ENCODE peak calls at places on chromosomes 4 and X, in eight cellular contexts. G is type B pancreatic cell, Z is Peyer's patch, L is OCI-LY7, F is esophagus squamous epithelium, N is fibroblast of lung, I is choroid plexus epithelial cell, X is upper lobe of right lung. C is an unnamed sample.

GRCh38 chrX:39874202-39874816 is 223.4 kb downstream of the BCOR start:
- DNase-seq in X (no peak), F (no peak), L (no peak), I (no peak), Z (no peak), G (no peak), N (no peak), C (peak; percentile 71)

GRCh38 chr4:148081745-148082144 is 349.9 kb downstream of the ARHGAP10 start:
- DNase-seq in G (no peak), X (no peak), F (no peak), Z (no peak), I (no peak), N (no peak), L (no peak), C (no peak)

GRCh38 chr4:82679531-82679930 is 117.7 kb upstream of the TMEM150C start:
- DNase-seq in L (no peak), F (no peak), N (no peak), G (no peak), Z (no peak), X (no peak), I (no peak), C (no peak)

GRCh38 chr4:139934336-139934735 is 219.6 kb downstream of the MAML3 start:
- DNase-seq in G (no peak), I (peak; percentile 27), Z (no peak), N (peak; percentile 42), F (no peak), X (no peak), L (no peak), C (no peak)

GRCh38 chr4:36794716-36795115 is 449.8 kb upstream of the NWD2 start:
- DNase-seq in X (no peak), Z (no peak), I (no peak), G (no peak), N (no peak), L (no peak), F (no peak), C (no peak)

GRCh38 chrX:39782276-39782675 is 315.5 kb downstream of the BCOR start:
- DNase-seq in F (no peak), X (no peak), N (no peak), Z (no peak), L (no peak), I (no peak), G (no peak), C (no peak)

GRCh38 chrX:54560411-54560810 is 30.4 kb downstream of the GNL3L start:
- DNase-seq in N (no peak), L (no peak), Z (no peak), I (no peak), G (peak; percentile 20), X (no peak), F (no peak), C (no peak)

GRCh38 chr4:56320293-56320692 is 67.0 kb downstream of the AASDH start:
- DNase-seq in Z (no peak), L (no peak), N (peak; percentile 58), I (peak; percentile 65), X (no peak), G (no peak), F (no peak), C (no peak)

GRCh38 chrX:142054094-142054493 is 150.4 kb downstream of the MAGEC1 start:
- DNase-seq in G (no peak), X (no peak), F (no peak), I (no peak), N (no peak), L (no peak), Z (no peak), C (no peak)

GRCh38 chr4:182803235-182803634 is 114.0 kb downstream of the DCTD start:
- DNase-seq in I (no peak), Z (no peak), F (no peak), L (no peak), G (no peak), N (no peak), X (no peak), C (no peak)

GRCh38 chrX:39242187-39242586 is 440.9 kb downstream of the MID1IP1 start:
- DNase-seq in X (no peak), Z (no peak), N (peak; percentile 6), G (no peak), L (peak; percentile 17), I (peak; percentile 36), F (no peak), C (peak; percentile 6)

GRCh38 chr4:67697860-67698655 is 2.9 kb downstream of the UBA6 start:
- DNase-seq in I (no peak), L (no peak), F (no peak), X (no peak), G (no peak), Z (no peak), N (no peak), C (no peak)

GRCh38 chrX:9189286-9189685 is 155.4 kb upstream of the FAM9B start:
- DNase-seq in N (no peak), I (no peak), X (no peak), G (no peak), L (no peak), F (no peak), Z (no peak), C (no peak)

GRCh38 chrX:24561121-24561520 is 86.0 kb downstream of the PCYT1B start:
- DNase-seq in N (no peak), G (no peak), X (no peak), F (no peak), I (peak; percentile 8), L (peak; percentile 44), Z (no peak), C (peak; percentile 63)

GRCh38 chr4:1035510-1035909 is 24.1 kb downstream of the FGFRL1 start:
- DNase-seq in I (no peak), Z (no peak), N (no peak), L (no peak), F (no peak), X (no peak), G (no peak), C (no peak)

GRCh38 chrX:149898554-149898953 is 17.6 kb downstream of the MAGEA8 start:
- DNase-seq in Z (no peak), G (no peak), I (no peak), X (no peak), F (no peak), N (no peak), L (no peak), C (no peak)

GRCh38 chrX:54182194-54182863 is 725 bp downstream of the FAM120C start:
- DNase-seq in Z (peak; percentile 58), X (peak; percentile 83), I (peak; percentile 26), G (peak; percentile 71), N (peak; percentile 27), F (no peak), L (peak; percentile 72), C (peak; percentile 51)

GRCh38 chrX:46262299-46262698 is 282.9 kb downstream of the ZNF674 start:
- DNase-seq in L (no peak), N (no peak), Z (no peak), I (no peak), F (no peak), G (no peak), X (no peak), C (no peak)

GRCh38 chr4:66639361-66639760 is 905.9 kb downstream of the CENPC start:
- DNase-seq in I (peak; percentile 19), X (no peak), N (no peak), L (no peak), F (no peak), G (no peak), Z (no peak), C (no peak)

GRCh38 chrX:47176101-47176740 is 17.4 kb upstream of the UBA1 start:
- DNase-seq in N (no peak), F (no peak), L (no peak), X (no peak), G (no peak), Z (no peak), I (no peak), C (no peak)

GRCh38 chrX:129726307-129727111 is 12.3 kb upstream of the XPNPEP2 start:
- DNase-seq in F (no peak), N (peak; percentile 69), L (peak; percentile 23), I (peak; percentile 68), G (no peak), X (peak; percentile 66), Z (peak; percentile 68), C (no peak)

GRCh38 chr4:74037076-74037475 is 1.4 kb downstream of the CXCL3 start:
- DNase-seq in N (no peak), X (no peak), G (no peak), Z (no peak), L (no peak), I (no peak), F (no peak), C (no peak)

GRCh38 chrX:74231625-74232024 is 72.4 kb upstream of the ZCCHC13 start:
- DNase-seq in Z (no peak), L (no peak), G (no peak), X (no peak), N (no peak), F (no peak), I (no peak), C (no peak)

GRCh38 chr4:7206385-7206784 is 14.0 kb downstream of the SORCS2 start:
- DNase-seq in G (no peak), N (peak; percentile 37), X (no peak), L (no peak), F (no peak), I (peak; percentile 69), Z (no peak), C (no peak)

GRCh38 chr4:99868126-99868596 is 26.1 kb downstream of the LAMTOR3 start:
- DNase-seq in N (peak; percentile 43), G (no peak), I (peak; percentile 70), F (no peak), L (no peak), X (no peak), Z (no peak), C (no peak)

GRCh38 chr4:16677545-16677944 is 220.9 kb downstream of the LDB2 start:
- DNase-seq in G (no peak), N (peak; percentile 40), X (no peak), Z (no peak), I (no peak), F (no peak), L (no peak), C (no peak)

GRCh38 chr4:87499415-87500106 is 29.6 kb downstream of the SPARCL1 start:
- DNase-seq in Z (no peak), F (no peak), I (no peak), N (no peak), L (no peak), X (no peak), G (no peak), C (peak; percentile 39)

GRCh38 chr4:174539571-174539970 is 17.3 kb upstream of the HPGD start:
- DNase-seq in F (no peak), G (no peak), N (no peak), X (no peak), Z (no peak), L (no peak), I (no peak), C (no peak)
- TF ChIP-seq CTCF in F (no peak), G (no peak), N (no peak), X (no peak), Z (no peak), L (no peak), I (no peak), C (no peak)

GRCh38 chr4:121696140-121696640 is 590 bp downstream of the ANXA5 start:
- DNase-seq in L (peak; percentile 39), N (peak; percentile 87), X (peak; percentile 90), Z (peak; percentile 76), F (peak; percentile 16), I (peak; percentile 87), G (peak; percentile 68), C (peak; percentile 33)
- TF ChIP-seq CTCF in L (no peak), N (no peak), X (peak; percentile 28), Z (no peak), F (peak; percentile 24), I (peak; percentile 51), G (no peak), C (no peak)

GRCh38 chrX:295136-295535 is 14.0 kb downstream of the PLCXD1 start:
- DNase-seq in I (no peak), Z (no peak), L (no peak), G (no peak), X (peak; percentile 36), N (no peak), F (no peak), C (peak; percentile 27)
- TF ChIP-seq CTCF in I (no peak), Z (no peak), L (no peak), G (no peak), X (no peak), N (no peak), F (no peak), C (no peak)

GRCh38 chr4:144572660-144573059 is 73.3 kb upstream of the HHIP start:
- DNase-seq in G (no peak), F (no peak), I (no peak), X (no peak), L (no peak), N (no peak), Z (no peak), C (no peak)
- TF ChIP-seq CTCF in G (no peak), F (no peak), I (peak; percentile 6), X (no peak), L (peak; percentile 31), N (no peak), Z (no peak), C (no peak)

C was measured in GM13976.